ENCODE peak calls at places on chromosomes 5 and 9, in four cellular contexts. J, C, U and F are unnamed samples.

GRCh38 chr5:150301901-150302300 is 804 bp downstream of the ARSI start:
- DNase-seq in C (no peak), J (no peak), U (no peak), F (no peak)

GRCh38 chr9:137217276-137218211 is 4.5 kb downstream of the RNF208 start:
- DNase-seq in J (no peak), C (no peak), U (no peak), F (peak; percentile 81)

GRCh38 chr5:157473383-157474370 is 13.7 kb downstream of the NIPAL4 start:
- DNase-seq in J (no peak), C (no peak), U (no peak), F (peak; percentile 73)

GRCh38 chr9:111974092-111974681 is 77.6 kb downstream of the UGCG start:
- DNase-seq in C (peak; percentile 84), J (peak; percentile 47), U (no peak), F (no peak)

GRCh38 chr5:137696481-137696880 is 39.4 kb downstream of the KLHL3 start:
- DNase-seq in J (no peak), C (no peak), U (no peak), F (no peak)

GRCh38 chr9:78298046-78298511 is 1.2 kb downstream of the PSAT1 start:
- DNase-seq in C (no peak), U (no peak), J (no peak), F (no peak)

GRCh38 chr9:105157178-105157583 is 87.3 kb upstream of the SLC44A1 start:
- DNase-seq in C (peak; percentile 38), U (peak; percentile 76), J (peak; percentile 30), F (peak; percentile 41)

GRCh38 chr9:110048976-110049698 is 158.8 kb downstream of the C9orf152 start:
- DNase-seq in C (no peak), U (no peak), J (peak; percentile 58), F (peak; percentile 21)

GRCh38 chr9:27188426-27188825 is 79.4 kb downstream of the TEK start:
- DNase-seq in U (no peak), C (no peak), J (no peak), F (no peak)

GRCh38 chr9:93669958-93670207 is 93.5 kb downstream of the PHF2 start:
- DNase-seq in J (no peak), C (no peak), U (no peak), F (no peak)